ENCODE peak calls at places on chromosomes 12 and 14, in five cellular contexts. I is GM12891, J is prostate gland, P is HCT116, O is HL-60. L is an unnamed sample.

GRCh38 chr12:109927622-109928021 is 27.5 kb downstream of the TCHP start:
- DNase-seq in I (peak), J (no peak), P (peak), O (peak), L (peak)

GRCh38 chr12:91276529-91276928 is 93.9 kb upstream of the DCN start:
- DNase-seq in I (no peak), J (no peak), P (no peak), O (no peak), L (no peak)

GRCh38 chr12:20523658-20524057 is 155.3 kb downstream of the PDE3A start:
- DNase-seq in I (no peak), J (no peak), P (no peak), O (no peak), L (no peak)

GRCh38 chr12:69254046-69254445 is 14.7 kb downstream of the CPSF6 start:
- DNase-seq in I (no peak), J (no peak), P (peak), O (no peak), L (peak)

GRCh38 chr14:35254736-35255135 is 37.4 kb upstream of the PSMA6 start:
- DNase-seq in I (no peak), J (no peak), P (no peak), O (no peak), L (no peak)

GRCh38 chr12:3125674-3126073 is 48.5 kb downstream of the TSPAN9 start:
- DNase-seq in I (no peak), J (no peak), P (no peak), O (no peak), L (no peak)

GRCh38 chr12:122064034-122064777 is 14.3 kb upstream of the MLXIP start:
- DNase-seq in I (peak), J (peak), P (peak), O (peak), L (no peak)

GRCh38 chr14:92546347-92547053 is 32.9 kb downstream of the RIN3 start:
- DNase-seq in I (no peak), J (no peak), P (no peak), O (no peak), L (no peak)

GRCh38 chr12:127192391-127192790 is 1074.6 kb upstream of the TMEM132C start:
- DNase-seq in I (no peak), J (no peak), P (no peak), O (no peak), L (no peak)

GRCh38 chr12:5944688-5945070 is 380 bp downstream of the ANO2 start:
- DNase-seq in I (no peak), J (no peak), P (no peak), O (no peak), L (no peak)

GRCh38 chr14:33525626-33526025 is 425.2 kb downstream of the EGLN3 start:
- DNase-seq in I (no peak), J (no peak), P (no peak), O (no peak), L (no peak)

GRCh38 chr12:103382119-103382518 is 113.6 kb downstream of the C12orf42 start:
- DNase-seq in I (no peak), J (no peak), P (no peak), O (no peak), L (no peak)

GRCh38 chr12:94597268-94597667 is 53.1 kb downstream of the TMCC3 start:
- DNase-seq in I (no peak), J (no peak), P (no peak), O (no peak), L (no peak)

GRCh38 chr14:89990218-89990617 is 34.5 kb downstream of the TDP1 start:
- DNase-seq in I (no peak), J (no peak), P (no peak), O (no peak), L (no peak)

GRCh38 chr14:51479584-51480305 is 172.0 kb upstream of the FRMD6 start:
- DNase-seq in I (no peak), J (no peak), P (no peak), O (no peak), L (no peak)

GRCh38 chr12:117850048-117850447 is 118.7 kb downstream of the KSR2 start:
- DNase-seq in I (peak), J (peak), P (peak), O (no peak), L (no peak)

GRCh38 chr12:71315328-71315960 is 124.2 kb upstream of the LGR5 start:
- DNase-seq in I (no peak), J (peak), P (no peak), O (no peak), L (no peak)

GRCh38 chr12:75977952-75978671 is 53.5 kb downstream of the PHLDA1 start:
- DNase-seq in I (peak), J (peak), P (peak), O (peak), L (peak)

GRCh38 chr14:77612011-77612620 is 4.3 kb downstream of the SPTLC2 start:
- DNase-seq in I (no peak), J (no peak), P (no peak), O (no peak), L (no peak)

GRCh38 chr14:104929268-104930230 is 4.9 kb downstream of the PLD4 start:
- DNase-seq in I (no peak), J (no peak), P (no peak), O (no peak), L (no peak)

GRCh38 chr12:76255692-76256091 is 92.5 kb downstream of the BBS10 start:
- DNase-seq in I (no peak), J (no peak), P (no peak), O (no peak), L (no peak)

GRCh38 chr14:103298620-103299019 is 35.4 kb upstream of the EIF5 start:
- DNase-seq in I (no peak), J (no peak), P (no peak), O (no peak), L (no peak)

GRCh38 chr12:53236443-53237111 is 4.6 kb upstream of the RARG start:
- DNase-seq in I (no peak), J (no peak), P (no peak), O (no peak), L (no peak)

GRCh38 chr12:13275366-13275765 is 78.8 kb downstream of the EMP1 start:
- DNase-seq in I (no peak), J (no peak), P (no peak), O (no peak), L (no peak)

GRCh38 chr14:103541944-103542544 is 13.0 kb downstream of the TRMT61A start:
- DNase-seq in I (no peak), J (no peak), P (no peak), O (no peak), L (no peak)

GRCh38 chr14:21264025-21264801 is 5.0 kb downstream of the HNRNPC start:
- DNase-seq in I (no peak), J (no peak), P (no peak), O (no peak), L (no peak)

DNA sequence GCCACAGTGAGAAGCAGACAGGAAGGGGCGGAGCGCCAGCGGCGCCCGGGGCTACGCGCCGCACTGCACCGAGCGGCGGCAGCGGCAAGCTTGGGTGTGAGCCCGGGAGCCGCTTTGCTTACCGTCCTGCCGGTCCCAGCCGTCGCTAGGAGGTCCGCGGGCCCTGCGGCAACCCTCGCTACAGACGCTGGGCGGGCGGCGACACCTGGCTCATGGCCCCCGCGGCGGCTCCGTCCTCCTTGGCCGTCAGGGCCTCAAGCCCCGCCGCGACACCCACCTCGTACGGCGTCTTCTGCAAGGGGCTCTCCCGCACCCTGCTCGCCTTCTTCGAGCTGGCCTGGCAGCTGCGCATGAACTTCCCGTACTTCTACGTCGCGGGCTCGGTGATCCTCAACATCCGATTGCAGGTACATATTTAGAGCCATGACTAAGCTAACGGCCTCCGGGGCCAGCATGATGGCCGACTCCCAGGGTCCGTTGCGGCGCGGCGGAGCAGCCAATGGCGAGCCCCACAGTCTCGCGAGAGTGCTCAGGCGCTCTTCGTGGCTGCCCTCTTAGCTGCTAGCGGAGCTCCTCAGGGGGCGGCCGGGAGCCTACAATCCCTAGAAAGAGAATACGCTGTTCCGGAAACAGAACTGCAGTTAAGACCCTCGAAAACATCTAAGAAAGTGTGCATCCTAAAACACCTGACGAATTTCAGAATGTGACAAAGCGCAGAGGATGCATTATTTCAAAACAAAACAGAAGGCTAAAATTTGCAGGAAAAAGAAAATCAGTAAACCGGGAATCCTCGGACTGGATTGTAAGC is at the start of gene SMIM10L1:
- DNase-seq in I (peak), J (peak), P (peak), O (peak), L (peak)
- TF ChIP-seq POLR2AphosphoS5 in I (peak), J (peak), P (peak), O (peak), L (peak)

DNA sequence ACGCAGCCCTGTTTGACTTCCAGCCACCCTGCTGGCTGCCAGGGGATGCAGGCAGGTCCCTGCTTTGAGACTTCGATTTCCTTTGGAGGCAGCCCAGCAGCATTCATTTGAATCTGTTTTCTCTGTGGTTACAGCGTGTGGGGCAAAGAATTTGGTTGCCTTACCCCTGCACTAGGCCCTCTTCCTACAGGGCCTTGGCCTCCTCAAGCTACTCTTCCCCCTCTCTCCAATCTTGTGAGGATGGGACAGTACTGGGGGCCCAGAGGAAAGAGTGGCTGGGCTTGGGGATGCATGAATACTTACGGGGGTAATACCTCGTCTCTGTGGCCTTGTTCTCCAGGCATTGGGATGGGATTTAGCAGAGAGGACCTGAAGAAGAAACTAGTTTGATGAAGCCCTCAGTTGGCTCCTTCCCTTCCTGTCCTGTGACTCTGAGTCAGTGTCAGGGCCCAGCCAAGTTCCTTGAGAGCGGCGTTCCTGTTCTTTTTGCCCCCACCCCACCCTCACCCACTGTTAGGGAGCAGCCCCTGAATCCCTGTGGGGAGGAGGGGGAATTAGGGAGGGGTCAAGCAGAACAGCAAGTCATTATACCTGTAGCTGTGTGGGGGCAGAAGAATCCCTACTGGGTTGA is 5.1 kb upstream of the LRP1-AS start:
- DNase-seq in I (no peak), J (no peak), P (no peak), O (no peak), L (no peak)
- TF ChIP-seq POLR2AphosphoS5 in I (no peak), J (peak), P (no peak), O (no peak), L (no peak)

GRCh38 chr14:84987042-84987441 is 542.9 kb upstream of the FLRT2 start:
- DNase-seq in I (no peak), J (no peak), P (no peak), O (no peak), L (no peak)

GRCh38 chr14:84988391-84988790 is 541.6 kb upstream of the FLRT2 start:
- DNase-seq in I (no peak), J (no peak), P (no peak), O (no peak), L (no peak)
- TF ChIP-seq POLR2AphosphoS5 in I (no peak), J (no peak), P (no peak), O (no peak), L (no peak)

GRCh38 chr12:1910468-1910867 is 8.0 kb downstream of the CACNA2D4 start:
- DNase-seq in I (no peak), J (no peak), P (no peak), O (no peak), L (no peak)
- TF ChIP-seq POLR2AphosphoS5 in I (no peak), J (no peak), P (no peak), O (no peak), L (no peak)

GRCh38 chr14:24155100-24155499 is 6.0 kb upstream of the IRF9 start:
- DNase-seq in I (no peak), J (no peak), P (no peak), O (no peak), L (no peak)
- TF ChIP-seq POLR2AphosphoS5 in I (no peak), J (no peak), P (no peak), O (no peak), L (no peak)

GRCh38 chr14:55065411-55065810 is 14.0 kb downstream of the MAPK1IP1L start:
- DNase-seq in I (no peak), J (no peak), P (no peak), O (no peak), L (no peak)
- TF ChIP-seq POLR2AphosphoS5 in I (peak), J (no peak), P (no peak), O (no peak), L (no peak)

GRCh38 chr12:132496710-132497109 is 6.8 kb downstream of the FBRSL1 start:
- DNase-seq in I (no peak), J (no peak), P (no peak), O (no peak), L (no peak)
- TF ChIP-seq POLR2AphosphoS5 in I (no peak), J (no peak), P (no peak), O (no peak), L (no peak)

DNA sequence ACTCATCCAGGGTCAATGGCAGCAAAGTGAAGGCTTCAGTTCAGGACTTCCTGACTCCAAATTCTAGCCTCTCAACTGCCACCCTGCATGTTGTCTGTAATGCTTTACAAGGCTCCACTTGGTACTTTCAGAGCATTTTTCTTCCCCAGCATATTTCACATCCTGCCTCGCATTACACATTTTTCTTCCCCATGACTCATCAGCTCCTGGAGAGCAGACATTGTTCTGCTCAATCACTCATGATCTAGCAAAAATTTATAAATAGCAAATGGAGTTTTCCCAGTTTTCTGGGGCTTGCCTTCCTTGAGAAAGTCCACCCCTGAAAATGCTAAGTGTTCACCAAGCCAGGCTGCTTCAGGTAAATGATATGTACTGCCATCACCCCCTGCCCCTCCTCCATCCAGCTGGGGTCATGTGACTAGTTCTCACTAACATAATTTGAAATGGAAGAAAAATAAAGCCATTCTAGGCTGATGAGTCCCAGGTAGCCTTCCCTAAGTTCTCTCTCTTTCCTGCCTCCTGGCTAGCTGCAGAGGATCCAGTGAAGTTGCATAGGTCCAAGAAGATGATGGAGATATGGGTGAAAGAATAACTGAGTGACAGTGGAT is 69.4 kb downstream of the ARMH4 start:
- DNase-seq in I (no peak), J (no peak), P (peak), O (no peak), L (no peak)
- TF ChIP-seq POLR2AphosphoS5 in I (no peak), J (no peak), P (no peak), O (no peak), L (no peak)

GRCh38 chr12:62207248-62207647 is 53.0 kb upstream of the USP15 start:
- DNase-seq in I (no peak), J (no peak), P (no peak), O (no peak), L (no peak)
- TF ChIP-seq POLR2AphosphoS5 in I (no peak), J (no peak), P (no peak), O (no peak), L (no peak)

GRCh38 chr14:29554335-29554734 is 373.3 kb downstream of the PRKD1 start:
- DNase-seq in I (no peak), J (no peak), P (no peak), O (no peak), L (no peak)

GRCh38 chr14:29553427-29553826 is 374.2 kb downstream of the PRKD1 start:
- DNase-seq in I (no peak), J (no peak), P (no peak), O (no peak), L (no peak)

DNA sequence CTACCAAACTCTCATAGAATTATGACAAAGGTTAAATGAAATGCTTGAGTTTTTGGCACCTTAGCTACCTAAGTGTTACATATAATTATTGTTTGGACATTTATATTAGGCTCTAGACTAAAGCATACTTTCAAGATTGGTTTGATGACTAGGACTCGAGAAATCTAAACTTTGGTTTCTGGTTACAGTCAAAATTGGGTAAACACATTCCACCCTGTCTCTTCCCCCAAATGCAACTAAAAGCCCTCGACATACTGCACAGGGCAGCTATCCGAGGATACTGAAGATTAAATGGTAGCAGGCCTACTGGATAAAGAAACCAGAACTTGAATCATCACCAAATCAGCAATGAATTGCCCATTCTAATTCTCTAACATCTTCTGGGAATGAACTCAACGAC is 369.1 kb downstream of the PRKD1 start:
- DNase-seq in I (no peak), J (no peak), P (no peak), O (no peak), L (no peak)
- TF ChIP-seq POLR2AphosphoS5 in I (no peak), J (no peak), P (no peak), O (no peak), L (no peak)